ENCODE peak calls at places on chromosomes 16 and 17, in seven cellular contexts. V, E, X, D, U, A and B are unnamed samples.
A peak's percentile ranks its signal among the peaks of the same experiment; 100 is the strongest.

GRCh38 chr17:12680407-12680897 is 14.8 kb downstream of the MYOCD start:
- DNase-seq in X (no peak), E (no peak), V (no peak), D (peak; percentile 25), A (no peak), U (no peak), B (no peak)

GRCh38 chr17:50043290-50044148 is 12.4 kb upstream of the ITGA3 start:
- DNase-seq in V (no peak), A (no peak), E (no peak), U (peak; percentile 27), D (peak; percentile 54), X (peak; percentile 26), B (no peak)

GRCh38 chr16:30725465-30725792 is 22.8 kb upstream of the PHKG2 start:
- DNase-seq in E (no peak), V (no peak), A (no peak), U (no peak), X (no peak), D (no peak), B (no peak)

GRCh38 chr17:75592364-75593020 is 4.9 kb downstream of the MYO15B start:
- DNase-seq in D (no peak), X (no peak), E (no peak), V (no peak), U (no peak), A (no peak), B (no peak)

GRCh38 chr17:48488548-48489106 is 42.2 kb downstream of the HOXB1 start:
- DNase-seq in E (no peak), A (no peak), V (no peak), X (no peak), U (no peak), D (no peak), B (no peak)

GRCh38 chr17:33686171-33686570 is 393.1 kb upstream of the ASIC2 start:
- DNase-seq in V (no peak), D (no peak), E (peak; percentile 38), X (no peak), A (peak; percentile 14), U (no peak), B (peak; percentile 32)

GRCh38 chr16:25151996-25152395 is 40.5 kb downstream of the LCMT1 start:
- DNase-seq in U (no peak), X (no peak), E (no peak), A (no peak), D (no peak), V (no peak), B (no peak)

GRCh38 chr16:22075043-22075757 is 17.1 kb upstream of the VWA3A start:
- DNase-seq in D (no peak), U (no peak), X (no peak), V (no peak), E (no peak), A (no peak), B (no peak)

GRCh38 chr17:73068322-73069153 is 23.9 kb downstream of the SLC39A11 start:
- DNase-seq in A (no peak), V (no peak), D (no peak), U (no peak), E (no peak), X (no peak), B (no peak)

GRCh38 chr17:45262516-45263476 is 902 bp upstream of the SPATA32 start:
- DNase-seq in D (no peak), E (no peak), U (no peak), A (no peak), X (no peak), V (peak; percentile 49), B (no peak)

GRCh38 chr17:77420804-77421634 is 280.2 kb downstream of the SEC14L1 start:
- DNase-seq in V (peak; percentile 59), E (no peak), D (no peak), X (peak; percentile 80), U (no peak), A (no peak), B (peak; percentile 67)

GRCh38 chr16:31382485-31383161 is 10.5 kb upstream of the ITGAD start:
- DNase-seq in U (no peak), E (peak; percentile 83), X (no peak), D (peak; percentile 67), V (peak; percentile 16), A (peak; percentile 52), B (peak; percentile 82)

GRCh38 chr17:40076595-40076994 is 13.8 kb downstream of the THRA start:
- DNase-seq in E (no peak), X (no peak), U (no peak), V (no peak), A (no peak), D (no peak), B (no peak)

GRCh38 chr17:3033248-3033640 is 30.2 kb downstream of the OR1D5 start:
- DNase-seq in V (no peak), X (peak; percentile 10), A (no peak), U (no peak), D (no peak), E (no peak), B (no peak)

GRCh38 chr17:65054602-65055001 is 1.9 kb downstream of the GNA13 start:
- DNase-seq in V (no peak), D (no peak), U (no peak), A (no peak), X (no peak), E (no peak), B (no peak)

GRCh38 chr16:65666132-65666869 is 544.4 kb upstream of the CDH11 start:
- DNase-seq in D (no peak), A (no peak), X (peak; percentile 30), U (no peak), E (no peak), V (peak; percentile 10), B (no peak)

GRCh38 chr16:55061126-55061525 is 130.5 kb downstream of the IRX5 start:
- DNase-seq in V (no peak), D (no peak), X (no peak), U (no peak), A (no peak), E (no peak), B (no peak)

GRCh38 chr16:75252049-75252864 is 833 bp upstream of the BCAR1 start:
- DNase-seq in D (no peak), A (no peak), V (no peak), U (no peak), X (peak; percentile 44), E (no peak), B (no peak)

DNA sequence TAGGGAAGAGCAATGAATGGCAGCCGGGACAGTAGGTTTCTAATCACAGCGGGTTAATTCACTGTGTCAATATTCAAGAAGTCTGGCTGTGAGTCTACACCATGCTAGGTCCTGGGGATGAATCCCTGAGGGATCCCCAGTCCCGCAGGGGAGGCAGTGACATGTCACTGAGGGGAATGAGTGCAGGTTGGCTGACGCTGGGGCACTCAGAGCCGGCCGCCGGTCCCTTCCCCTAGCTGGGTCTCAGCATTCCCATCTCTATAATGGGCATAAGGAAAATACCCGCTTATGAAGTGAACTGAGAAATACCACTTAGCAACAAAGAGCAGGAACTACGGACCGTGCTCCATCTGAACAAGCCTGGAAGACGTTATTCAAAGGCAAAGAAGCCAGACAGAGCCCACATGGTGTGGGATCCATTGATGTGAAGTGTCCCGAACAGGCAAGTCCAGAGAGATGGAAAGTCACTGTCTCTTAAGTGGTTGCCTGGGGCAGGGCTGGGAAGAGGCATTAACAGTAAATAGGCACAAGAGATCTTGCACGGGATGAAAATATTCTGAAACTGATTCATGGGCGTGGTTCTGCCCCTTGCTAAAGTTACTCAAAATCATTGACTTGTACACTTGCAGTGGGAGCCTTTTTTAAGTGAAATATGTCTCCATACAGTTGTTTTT is 31.9 kb downstream of the PPL start:
- DNase-seq in X (no peak), E (no peak), D (no peak), V (no peak), A (no peak), U (no peak), B (no peak)
- TF ChIP-seq CTCF in X (no peak), E (no peak), D (no peak), V (no peak), A (no peak), U (no peak), B (no peak)

DNA sequence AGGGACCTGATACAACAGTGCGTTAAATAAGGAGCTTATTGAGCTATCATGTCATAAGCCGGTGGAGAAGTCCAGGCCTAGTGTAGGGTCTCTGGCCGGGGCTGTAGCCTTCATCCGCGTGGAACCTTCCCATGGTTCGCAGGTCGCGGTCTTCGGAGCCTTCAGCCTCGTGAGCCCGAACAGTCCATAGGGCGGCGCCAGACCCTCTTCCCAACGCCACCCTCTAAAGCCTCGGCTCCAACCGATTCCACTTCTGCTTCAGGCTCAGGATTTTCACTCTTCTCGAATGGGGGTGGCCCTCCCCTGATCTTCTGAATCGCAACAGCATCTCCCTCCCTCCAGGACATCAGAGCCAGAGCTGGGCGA is 10.3 kb upstream of the BRCA1 start:
- DNase-seq in E (no peak), D (no peak), A (no peak), X (no peak), U (no peak), V (no peak), B (no peak)
- TF ChIP-seq CTCF in E (no peak), D (no peak), A (no peak), X (no peak), U (no peak), V (no peak), B (no peak)

DNA sequence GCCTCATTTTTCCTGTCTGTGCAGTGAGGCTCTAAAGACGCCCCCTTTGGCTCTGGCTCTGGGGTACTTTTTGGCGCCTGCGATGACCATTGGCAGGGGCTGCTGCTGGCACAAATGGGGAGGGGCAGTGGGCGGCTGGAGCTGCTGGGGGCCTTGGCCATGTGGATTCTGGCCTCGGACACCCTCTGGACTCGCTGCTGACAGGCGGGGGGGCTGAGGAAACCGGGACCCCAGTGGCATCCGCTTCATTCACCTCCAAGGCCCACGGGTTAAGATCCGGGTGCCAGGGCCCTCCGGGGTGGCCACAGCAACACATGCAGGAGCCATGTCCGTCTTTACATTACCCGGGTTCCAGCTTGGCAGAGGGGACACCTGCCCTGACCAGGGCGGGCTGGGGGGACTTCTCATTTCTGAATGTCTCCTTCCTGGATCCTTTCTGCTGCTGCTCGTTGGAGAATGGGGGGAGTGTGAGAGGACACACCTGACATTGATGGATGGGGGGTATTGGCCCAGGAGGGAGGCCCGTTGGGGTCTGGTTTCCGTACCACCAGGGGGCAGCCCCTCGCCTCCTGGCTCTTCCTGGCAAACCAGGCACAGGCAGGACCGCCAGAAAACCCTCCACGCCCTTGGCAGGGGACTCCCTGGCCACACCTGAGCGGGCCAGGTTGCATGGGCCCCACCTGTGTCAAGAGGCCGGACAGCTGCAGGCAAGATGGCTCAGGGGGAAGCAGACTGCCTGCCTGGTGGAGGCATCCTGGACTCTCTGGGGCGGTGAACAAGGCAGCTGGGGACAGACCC is 21.8 kb downstream of the GSE1 start:
- DNase-seq in D (no peak), U (no peak), A (no peak), X (no peak), V (no peak), E (no peak), B (no peak)
- TF ChIP-seq CTCF in D (no peak), U (no peak), A (peak; percentile 42), X (no peak), V (no peak), E (no peak), B (no peak)

GRCh38 chr17:7930841-7931631 is 710 bp downstream of the TRAPPC1 start:
- DNase-seq in V (no peak), U (no peak), E (no peak), D (no peak), X (peak; percentile 36), A (no peak), B (no peak)

GRCh38 chr17:7931709-7932482 is at the start of the genes CNTROB and TRAPPC1:
- DNase-seq in X (peak; percentile 100), D (peak; percentile 100), E (peak; percentile 100), V (peak; percentile 99), A (peak; percentile 99), U (peak; percentile 99), B (peak; percentile 99)

GRCh38 chr17:7932483-7932891 is 481 bp downstream of the CNTROB start:
- DNase-seq in E (peak; percentile 54), D (no peak), V (no peak), A (no peak), X (peak; percentile 54), U (no peak), B (no peak)

GRCh38 chr17:7935859-7936258 is 3.9 kb downstream of the CNTROB start:
- DNase-seq in X (no peak), D (no peak), A (no peak), E (no peak), U (no peak), V (no peak), B (no peak)

GRCh38 chr17:7932949-7933348 is 943 bp downstream of the CNTROB start:
- DNase-seq in A (no peak), E (peak; percentile 51), V (no peak), X (peak; percentile 51), U (no peak), D (no peak), B (no peak)
- TF ChIP-seq CTCF in A (no peak), E (peak; percentile 19), V (no peak), X (no peak), U (no peak), D (no peak), B (no peak)